ENCODE peak calls at places on chromosomes 12 and 14, in four cellular contexts. O is Peyer's patch, J is ascending aorta, A is neural progenitor cell. W is an unnamed sample. For H3K9me3, the result is how much of the 10 kb centered on the place peaks cover.

GRCh38 chr12:5827591-5827990 is 117.5 kb downstream of the ANO2 start:
- DNase-seq in J (no peak), A (peak), O (no peak), W (no peak)

GRCh38 chr12:67716817-67717216 is 68.3 kb downstream of the DYRK2 start:
- DNase-seq in J (no peak), O (no peak), A (no peak), W (no peak)

GRCh38 chr12:19015285-19015684 is 114.2 kb upstream of the PLEKHA5 start:
- DNase-seq in O (no peak), J (no peak), A (no peak), W (no peak)

GRCh38 chr14:71094722-71095121 is 187.5 kb downstream of the PCNX1 start:
- DNase-seq in A (no peak), O (no peak), J (no peak), W (no peak)

GRCh38 chr14:53217283-53217994 is 64.3 kb upstream of the DDHD1 start:
- DNase-seq in A (peak), O (peak), J (peak), W (peak)

GRCh38 chr14:99322731-99323599 is 51.0 kb upstream of the BCL11B start:
- DNase-seq in O (no peak), A (no peak), J (no peak), W (no peak)

GRCh38 chr12:40286583-40286982 is 61.8 kb downstream of the LRRK2 start:
- DNase-seq in O (no peak), J (no peak), A (no peak), W (no peak)

GRCh38 chr14:91352101-91352500 is 65.5 kb downstream of the CCDC88C start:
- DNase-seq in J (no peak), O (no peak), A (peak), W (peak)

GRCh38 chr12:3129301-3130052 is 52.3 kb downstream of the TSPAN9 start:
- DNase-seq in A (no peak), J (no peak), O (no peak), W (no peak)

GRCh38 chr12:16972923-16973770 is 367.2 kb upstream of the LMO3 start:
- DNase-seq in O (no peak), A (no peak), J (no peak), W (no peak)

GRCh38 chr14:28603606-28604005 is 163.0 kb upstream of the FOXG1 start:
- DNase-seq in J (no peak), A (no peak), O (no peak), W (no peak)

GRCh38 chr14:101481557-101481956 is 79.7 kb upstream of the DIO3 start:
- DNase-seq in O (no peak), J (no peak), A (no peak), W (peak)

GRCh38 chr12:57001448-57001906 is 4.9 kb downstream of the ZBTB39 start:
- DNase-seq in A (peak), J (no peak), O (peak), W (peak)

GRCh38 chr12:96571101-96571862 is 81.9 kb downstream of the CFAP54 start:
- DNase-seq in J (no peak), O (no peak), A (no peak), W (no peak)

DNA sequence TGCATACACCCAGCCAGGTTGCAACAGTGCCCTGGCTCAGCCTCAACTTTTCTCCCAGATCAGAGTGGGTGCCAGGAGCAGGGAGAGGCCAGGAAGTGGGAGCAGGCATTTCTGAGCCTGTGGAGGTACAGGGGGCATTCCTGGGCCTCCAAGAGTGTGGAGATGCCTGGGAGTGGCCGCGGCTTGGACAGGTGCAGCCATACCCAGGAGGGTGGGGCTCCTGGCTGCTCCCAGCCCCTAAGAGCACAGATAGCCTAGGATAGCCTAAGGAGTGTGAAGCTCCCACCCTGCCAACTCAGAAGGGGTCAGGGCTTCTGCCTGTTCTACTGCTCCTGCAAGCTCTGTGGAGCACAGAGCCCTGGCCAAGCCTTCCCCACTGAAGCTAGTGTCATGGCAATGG is 543.4 kb downstream of the RPL10L start:
- DNase-seq in A (no peak), J (no peak), O (no peak), W (no peak)
- H3K9me3 ChIP-seq in A (under half), J (under half), O (under half), W (under half)

GRCh38 chr14:104125011-104125410 is 13.4 kb upstream of the KIF26A start:
- DNase-seq in A (no peak), O (no peak), J (no peak), W (no peak)
- H3K4me3 ChIP-seq in A (no peak), O (no peak), J (no peak), W (no peak)

GRCh38 chr12:45269407-45269741 is 53.5 kb downstream of the ANO6 start:
- DNase-seq in A (no peak), J (no peak), O (no peak), W (no peak)

GRCh38 chr12:45263587-45263986 is 47.7 kb downstream of the ANO6 start:
- DNase-seq in A (no peak), J (no peak), O (no peak), W (no peak)

GRCh38 chr12:45273717-45274271 is 57.9 kb downstream of the ANO6 start:
- DNase-seq in A (no peak), O (no peak), J (peak), W (no peak)

DNA sequence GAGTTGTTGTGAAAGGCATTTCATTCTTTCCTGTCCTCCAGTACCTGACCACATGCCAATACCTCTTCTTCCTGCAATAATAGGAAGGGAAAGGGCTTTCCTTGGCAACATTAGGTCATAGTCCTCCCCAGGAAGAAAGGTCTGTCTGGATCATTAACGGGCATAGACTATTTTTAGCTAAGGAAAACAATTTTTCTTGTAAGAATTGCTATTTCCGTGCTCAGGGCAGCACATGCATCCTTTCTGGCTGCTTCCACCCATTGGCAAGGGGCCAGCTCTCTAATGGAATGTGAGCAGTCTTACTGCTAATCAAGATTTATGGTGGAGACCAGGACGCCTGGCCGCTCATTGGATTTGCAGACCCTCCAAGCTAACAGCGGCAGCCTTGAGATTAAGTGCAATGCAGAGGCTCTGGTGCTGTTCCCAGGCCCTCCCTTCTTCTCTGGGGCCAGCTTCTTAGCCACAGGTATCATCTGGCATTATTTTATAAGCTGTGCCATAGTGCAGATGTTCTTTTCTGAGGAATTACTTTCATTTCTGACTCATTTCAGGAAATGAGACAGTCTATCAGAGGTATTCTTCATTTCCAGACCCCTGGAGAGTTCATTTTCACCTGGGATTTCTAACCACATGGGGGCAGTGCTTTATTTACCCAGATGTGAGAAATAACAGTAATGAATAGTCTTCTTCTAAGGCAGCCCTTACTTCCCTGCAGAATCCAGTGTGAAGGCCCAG is 52.9 kb downstream of the ANO6 start:
- DNase-seq in O (peak), A (peak), J (peak), W (peak)
- TF ChIP-seq CTCF in O (peak), A (peak), J (peak), W (no peak)

DNA sequence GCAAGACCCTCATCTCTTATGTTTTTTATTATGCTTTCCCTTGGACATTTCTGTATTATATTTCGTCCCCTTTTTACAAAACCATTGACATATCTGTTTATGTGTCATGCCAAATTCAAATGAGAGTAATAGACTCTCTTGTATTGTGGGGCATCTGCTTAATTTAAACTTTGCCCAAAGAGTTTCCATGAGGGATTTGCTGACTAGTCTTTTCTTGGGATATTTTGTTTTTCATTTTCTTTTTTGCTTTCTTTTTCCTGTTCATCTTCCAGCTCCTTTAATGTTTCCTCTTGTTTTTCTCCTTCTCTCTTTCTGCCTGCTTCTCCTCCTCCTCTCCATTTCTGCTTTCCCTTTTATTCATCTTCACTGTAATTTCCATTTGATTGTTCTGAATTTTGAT is 13.8 kb upstream of the ZNF26 start:
- DNase-seq in A (no peak), J (no peak), O (no peak), W (no peak)
- H3K9me3 ChIP-seq in A (under half), J (under half), O (under half), W (under half)

DNA sequence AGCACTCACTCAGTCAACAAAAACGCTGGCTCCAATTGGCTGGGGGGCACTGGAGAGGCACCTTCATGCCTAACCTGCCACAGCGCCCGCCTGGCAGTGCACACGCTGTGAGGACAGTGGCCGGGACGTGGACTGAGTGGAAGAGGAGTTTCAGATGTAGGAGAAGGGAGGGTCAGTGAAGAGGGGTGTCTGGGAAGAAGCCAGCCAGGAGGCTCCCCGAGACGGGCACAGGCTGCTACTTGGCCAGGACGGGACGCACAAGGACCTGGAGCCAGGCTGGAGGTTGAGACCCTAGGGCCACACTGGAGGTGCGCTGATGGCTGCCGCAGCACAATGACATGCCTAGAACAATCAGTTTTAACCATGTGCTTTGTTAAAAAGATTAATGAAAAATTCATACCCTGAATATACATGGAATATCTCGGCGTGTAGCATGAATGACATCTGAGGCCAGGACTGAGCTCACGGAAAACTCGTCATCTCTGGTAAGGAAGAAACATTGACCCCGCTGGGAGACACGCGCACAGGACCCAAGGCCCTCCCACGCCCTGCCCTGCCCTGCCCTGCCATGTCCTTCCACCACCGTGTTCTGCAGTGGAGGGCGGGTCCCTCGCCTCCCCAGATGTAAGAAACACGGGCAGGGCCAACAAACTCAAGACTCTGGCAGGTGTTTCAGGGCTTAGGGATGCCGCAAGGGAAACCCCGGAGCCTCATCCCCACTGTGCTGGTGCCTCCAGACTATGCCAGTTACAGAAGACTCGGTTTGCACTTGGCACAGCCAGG is 25.0 kb downstream of the AMN start:
- DNase-seq in J (no peak), O (no peak), A (no peak), W (no peak)
- H3K4me3 ChIP-seq in J (no peak), O (no peak), A (no peak), W (no peak)

GRCh38 chr12:11510671-11511070 is 115.3 kb upstream of the PRB2 start:
- DNase-seq in J (no peak), A (no peak), O (no peak), W (no peak)

GRCh38 chr12:11508699-11509098 is 113.3 kb upstream of the PRB2 start:
- DNase-seq in J (no peak), A (no peak), O (no peak), W (no peak)

GRCh38 chr12:11517080-11517479 is 121.7 kb upstream of the PRB2 start:
- DNase-seq in A (no peak), O (no peak), J (no peak), W (no peak)

DNA sequence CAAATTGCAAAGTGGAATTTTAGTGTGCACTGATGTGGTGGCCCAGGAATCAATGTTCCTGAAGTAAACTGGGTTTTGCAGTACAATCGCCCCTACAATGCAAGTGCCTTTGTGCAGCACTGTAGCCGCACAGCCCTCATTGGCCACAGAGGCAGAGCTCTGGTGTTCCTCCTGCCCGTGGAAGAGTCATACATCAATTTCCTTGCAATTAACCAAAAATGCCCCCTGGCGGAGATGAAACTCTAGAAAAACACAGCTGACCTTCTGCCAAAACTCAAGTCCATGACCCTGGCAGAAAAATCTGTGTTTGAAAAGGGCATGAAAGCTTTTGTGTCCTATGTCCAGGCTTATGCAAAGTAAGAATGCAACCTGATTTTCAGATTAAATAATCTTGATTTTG is 117.9 kb upstream of the PRB2 start:
- DNase-seq in J (no peak), A (no peak), O (no peak), W (no peak)
- TF ChIP-seq CTCF in J (no peak), A (peak), O (no peak), W (no peak)

GRCh38 chr14:20191396-20191795 is 700 bp downstream of the OR11G2 start:
- DNase-seq in A (no peak), J (no peak), O (no peak), W (no peak)
- H3K9me3 ChIP-seq in A (under half), J (under half), O (under half), W (under half)

DNA sequence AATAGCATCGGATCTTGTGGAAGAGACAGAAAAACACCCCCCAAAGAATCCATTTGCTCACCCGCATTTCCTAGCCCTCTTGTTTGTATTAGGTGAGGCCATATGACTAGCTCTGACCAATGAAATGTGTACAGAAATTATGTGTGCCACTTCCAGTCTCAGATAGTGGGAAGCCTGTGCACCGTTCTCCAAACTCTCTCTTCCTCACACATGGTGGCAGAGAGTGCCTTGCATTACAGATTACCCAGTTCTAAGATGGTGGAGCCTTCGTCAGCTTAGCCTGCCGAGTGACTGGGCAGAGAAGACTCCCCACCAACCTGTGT is 261.6 kb downstream of the TTC8 start:
- DNase-seq in A (no peak), J (no peak), O (no peak), W (no peak)
- H3K4me3 ChIP-seq in A (no peak), J (no peak), O (no peak), W (no peak)

GRCh38 chr12:122121341-122122192 is 43.0 kb downstream of the MLXIP start:
- DNase-seq in O (no peak), A (peak), J (no peak), W (peak)

GRCh38 chr12:122117979-122118378 is 39.4 kb downstream of the MLXIP start:
- DNase-seq in J (no peak), O (no peak), A (no peak), W (peak)

GRCh38 chr12:122111070-122111750 is 32.7 kb downstream of the MLXIP start:
- DNase-seq in J (no peak), A (no peak), O (no peak), W (no peak)

DNA sequence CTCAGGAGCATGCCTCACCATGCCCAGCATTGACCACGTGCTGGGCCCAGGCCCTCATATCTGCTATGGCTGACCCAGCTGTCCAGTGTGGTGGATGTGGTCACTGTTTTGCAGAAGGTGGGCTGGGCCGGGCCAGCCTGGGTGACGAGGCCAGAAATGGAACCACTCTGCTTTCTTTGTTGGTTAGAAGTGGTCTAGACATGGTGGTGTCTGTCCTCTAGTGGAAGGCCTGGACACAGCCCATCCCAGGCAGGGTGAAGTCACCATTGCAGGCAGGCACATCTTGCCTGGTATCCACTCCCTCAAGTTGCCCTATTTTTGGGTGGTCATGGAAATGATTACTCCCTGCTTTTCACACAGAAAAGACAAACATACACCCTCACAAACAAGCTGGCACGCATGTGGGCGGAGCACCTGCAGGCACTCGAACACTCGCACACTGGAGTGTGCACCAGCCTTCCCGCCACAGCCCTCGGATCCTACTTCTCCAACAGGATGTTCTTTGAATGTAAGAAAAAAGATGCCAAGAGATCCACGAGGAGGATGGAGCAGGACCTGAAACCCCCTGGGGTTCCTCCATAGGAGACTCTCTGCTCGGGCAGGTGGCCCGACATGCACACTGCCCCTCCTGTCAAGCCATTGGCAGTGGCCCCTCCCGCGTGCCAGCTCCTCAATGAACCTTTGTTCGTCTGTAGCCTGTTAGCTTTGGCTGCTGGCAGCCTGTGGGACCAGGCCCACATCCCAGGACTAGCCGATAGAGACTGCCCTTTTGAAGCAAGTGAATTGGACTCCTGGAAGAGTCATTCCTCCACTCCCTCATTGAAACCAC is 38.4 kb downstream of the MLXIP start:
- DNase-seq in J (no peak), A (no peak), O (no peak), W (peak)
- TF ChIP-seq CTCF in J (no peak), A (no peak), O (peak), W (no peak)

GRCh38 chr12:133204264-133204603 is 22.9 kb downstream of the ZNF268 start:
- DNase-seq in O (no peak), A (no peak), J (no peak), W (no peak)

GRCh38 chr12:133203344-133204263 is 22.3 kb downstream of the ZNF268 start:
- DNase-seq in A (no peak), O (no peak), J (no peak), W (no peak)

GRCh38 chr12:133206390-133206789 is 25.1 kb downstream of the ZNF268 start:
- DNase-seq in J (no peak), A (no peak), O (no peak), W (no peak)

GRCh38 chr12:133202493-133203343 is 21.4 kb downstream of the ZNF268 start:
- DNase-seq in A (no peak), O (no peak), J (no peak), W (no peak)

GRCh38 chr12:133201888-133202287 is 20.6 kb downstream of the ZNF268 start:
- DNase-seq in O (no peak), J (no peak), A (no peak), W (no peak)
- H3K9me3 ChIP-seq in O (half or more), J (half or more), A (half or more), W (under half)

W was measured in sigmoid colon.